ENCODE peak calls at places on chromosome 2, in seven cellular contexts. Q is heart right ventricle, I is lower leg skin, Z is foreskin fibroblast, H is cardiac fibroblast, S is NCI-H2081, E is KBM-7. J is an unnamed sample.

GRCh38 chr2:3282056-3282998 is 95.3 kb downstream of the EIPR1 start:
- DNase-seq in Q (peak; percentile 42), I (no peak), Z (peak; percentile 48), E (no peak), H (no peak), S (peak; percentile 98), J (no peak)

GRCh38 chr2:235439959-235440662 is 53.7 kb upstream of the AGAP1 start:
- DNase-seq in E (no peak), Z (no peak), S (no peak), H (no peak), I (no peak), Q (no peak), J (no peak)

GRCh38 chr2:101200714-101201113 is 49.5 kb upstream of the TBC1D8 start:
- DNase-seq in I (no peak), H (peak; percentile 50), E (no peak), S (no peak), Z (peak; percentile 64), Q (no peak), J (no peak)

GRCh38 chr2:236112466-236112865 is 55.7 kb downstream of the GBX2 start:
- DNase-seq in E (no peak), I (no peak), Z (no peak), S (no peak), H (no peak), Q (no peak), J (no peak)

GRCh38 chr2:233041722-233042323 is 9.4 kb downstream of the NEU2 start:
- DNase-seq in Q (no peak), H (no peak), Z (no peak), E (no peak), I (no peak), S (no peak), J (no peak)

GRCh38 chr2:227473019-227473461 is 1.1 kb downstream of the AGFG1 start:
- DNase-seq in H (peak; percentile 32), S (peak; percentile 36), Q (no peak), E (no peak), Z (no peak), I (no peak), J (no peak)

GRCh38 chr2:172216348-172216933 is 113.7 kb upstream of the DLX2 start:
- DNase-seq in E (no peak), Z (no peak), H (no peak), I (no peak), S (no peak), Q (no peak), J (no peak)

GRCh38 chr2:189553689-189554088 is 26.9 kb downstream of the SLC40A1 start:
- DNase-seq in Z (no peak), H (no peak), E (no peak), S (no peak), Q (no peak), I (no peak), J (no peak)

GRCh38 chr2:131039535-131039907 is 53.7 kb downstream of the FAM168B start:
- DNase-seq in Q (no peak), S (no peak), E (no peak), I (peak; percentile 11), H (no peak), Z (no peak), J (no peak)

GRCh38 chr2:31033032-31033431 is 105.2 kb downstream of the GALNT14 start:
- DNase-seq in H (no peak), I (no peak), E (no peak), Z (no peak), S (no peak), Q (no peak), J (no peak)

GRCh38 chr2:54560146-54560881 is 104.2 kb downstream of the SPTBN1 start:
- DNase-seq in I (no peak), Z (peak; percentile 51), Q (no peak), H (peak; percentile 87), S (peak; percentile 50), E (peak; percentile 63), J (peak; percentile 44)

GRCh38 chr2:203623104-203623503 is 83.3 kb upstream of the CD28 start:
- DNase-seq in E (no peak), H (peak; percentile 97), Q (no peak), I (no peak), S (no peak), Z (peak; percentile 90), J (no peak)

GRCh38 chr2:240947176-240947575 is 41.0 kb downstream of the CROCC2 start:
- DNase-seq in Z (no peak), S (no peak), E (no peak), Q (no peak), I (no peak), H (no peak), J (no peak)

GRCh38 chr2:54903736-54904554 is 146.3 kb downstream of the RTN4 start:
- DNase-seq in S (no peak), Q (no peak), H (peak; percentile 98), Z (peak; percentile 98), I (peak; percentile 47), E (peak; percentile 48), J (peak; percentile 34)

GRCh38 chr2:127740665-127741287 is 39.5 kb downstream of the SFT2D3 start:
- DNase-seq in Z (no peak), S (peak; percentile 91), E (peak; percentile 50), I (no peak), H (no peak), Q (no peak), J (no peak)

GRCh38 chr2:238864207-238865014 is 16.5 kb downstream of the TWIST2 start:
- DNase-seq in S (peak; percentile 8), Z (peak; percentile 100), H (peak; percentile 98), E (no peak), I (peak; percentile 87), Q (peak; percentile 78), J (peak; percentile 89)

GRCh38 chr2:64470071-64470470 is 16.1 kb downstream of the LGALSL start:
- DNase-seq in E (no peak), S (no peak), Q (no peak), Z (no peak), I (no peak), H (no peak), J (no peak)

GRCh38 chr2:144942516-144943256 is 422.8 kb upstream of the ZEB2 start:
- DNase-seq in Q (no peak), Z (peak; percentile 56), H (peak; percentile 80), I (no peak), S (peak; percentile 24), E (no peak), J (no peak)

GRCh38 chr2:224217962-224218347 is 178.9 kb upstream of the SERPINE2 start:
- DNase-seq in H (peak; percentile 91), Z (peak; percentile 67), E (no peak), Q (peak; percentile 18), I (no peak), S (no peak), J (no peak)

GRCh38 chr2:671787-672605 is 5.2 kb downstream of the TMEM18 start:
- DNase-seq in I (no peak), H (no peak), E (no peak), S (no peak), Q (no peak), Z (no peak), J (no peak)

GRCh38 chr2:21233178-21233577 is 109.4 kb downstream of the TDRD15 start:
- DNase-seq in I (no peak), E (no peak), H (no peak), S (no peak), Q (no peak), Z (no peak), J (no peak)

GRCh38 chr2:13858626-13859025 is 773.9 kb upstream of the LRATD1 start:
- DNase-seq in Q (no peak), Z (no peak), S (no peak), I (no peak), H (peak; percentile 67), E (no peak), J (no peak)

GRCh38 chr2:28451793-28452533 is 43.9 kb upstream of the PLB1 start:
- DNase-seq in Q (no peak), E (no peak), I (no peak), S (no peak), Z (no peak), H (no peak), J (no peak)

GRCh38 chr2:69177063-69177771 is 164.2 kb downstream of the ANTXR1 start:
- DNase-seq in H (peak; percentile 96), I (peak; percentile 71), S (no peak), Z (peak; percentile 97), Q (peak; percentile 59), E (peak; percentile 95), J (peak; percentile 63)

GRCh38 chr2:108612153-108612513 is 77.9 kb downstream of the LIMS1 start:
- DNase-seq in S (no peak), H (peak; percentile 43), Q (no peak), Z (no peak), I (no peak), E (no peak), J (peak; percentile 76)

GRCh38 chr2:230905448-230906430 is 19.3 kb downstream of the GPR55 start:
- DNase-seq in Q (no peak), I (no peak), E (no peak), Z (peak; percentile 19), S (no peak), H (peak; percentile 12), J (no peak)